ENCODE peak calls at places on chromosomes 1 and 21, in eight cellular contexts. I is hepatocyte, Z is fibroblast of lung, Y is mammary epithelial cell, G is IMR-90, B is H1, X is astrocyte, K is neural progenitor cell. N is an unnamed sample.

GRCh38 chr1:187566371-187566770 is 737.6 kb downstream of the PLA2G4A start:
- DNase-seq in I (no peak), Z (no peak), Y (no peak), G (no peak), B (no peak), X (peak), K (no peak), N (no peak)

GRCh38 chr1:7770939-7771672 is at the start of gene VAMP3:
- DNase-seq in I (peak), Z (peak), Y (peak), G (peak), B (peak), X (peak), K (peak), N (peak)

GRCh38 chr1:58047265-58047858 is 499.2 kb downstream of the OMA1 start:
- DNase-seq in I (peak), Z (no peak), Y (no peak), G (no peak), B (peak), X (no peak), K (peak), N (no peak)

GRCh38 chr1:240691521-240692338 is 79.8 kb upstream of the GREM2 start:
- DNase-seq in I (peak), Z (peak), Y (no peak), G (peak), B (peak), X (peak), K (peak), N (no peak)

GRCh38 chr1:22636369-22636768 is at the start of gene C1QA:
- DNase-seq in I (no peak), Z (no peak), Y (no peak), G (no peak), B (no peak), X (no peak), K (no peak), N (no peak)

GRCh38 chr1:247865416-247865815 is 8.4 kb downstream of the TRIM58 start:
- DNase-seq in I (no peak), Z (no peak), Y (no peak), G (no peak), B (no peak), X (no peak), K (no peak), N (no peak)

GRCh38 chr1:91781371-91781825 is 104.6 kb downstream of the TGFBR3 start:
- DNase-seq in I (peak), Z (peak), Y (no peak), G (peak), B (no peak), X (peak), K (no peak), N (peak)

GRCh38 chr21:33268736-33269441 is 2.7 kb downstream of the IL10RB start:
- DNase-seq in I (peak), Z (no peak), Y (peak), G (no peak), B (no peak), X (no peak), K (no peak), N (peak)

GRCh38 chr1:33420870-33421775 is 9.8 kb downstream of the PHC2 start:
- DNase-seq in I (no peak), Z (peak), Y (no peak), G (peak), B (no peak), X (peak), K (no peak), N (no peak)

GRCh38 chr1:224333309-224333926 is 3.4 kb upstream of the NVL start:
- DNase-seq in I (peak), Z (peak), Y (peak), G (peak), B (no peak), X (no peak), K (peak), N (no peak)

GRCh38 chr1:172449012-172449584 is 5.2 kb upstream of the PIGC start:
- DNase-seq in I (peak), Z (peak), Y (peak), G (no peak), B (no peak), X (no peak), K (no peak), N (no peak)

DNA sequence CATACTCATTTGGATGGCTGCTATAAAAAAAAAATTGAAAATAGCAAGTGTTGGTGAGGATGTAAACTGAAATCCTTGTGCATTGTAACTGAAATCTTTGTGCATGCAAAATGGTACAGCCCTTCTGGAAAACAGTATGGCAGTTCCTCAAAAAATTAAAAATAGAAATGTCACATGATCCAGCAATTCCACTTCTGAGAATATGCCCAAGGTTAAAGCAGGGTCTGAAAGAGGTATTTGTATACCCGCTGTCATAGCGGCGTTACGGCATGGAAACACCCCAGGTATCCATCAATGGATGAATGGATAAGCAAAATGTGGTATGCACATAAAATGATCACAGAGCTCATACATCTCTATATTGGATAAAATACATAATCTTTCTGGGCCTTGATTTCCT is 116.7 kb downstream of the RUSC1 start:
- DNase-seq in I (no peak), Z (no peak), Y (no peak), G (no peak), B (no peak), X (no peak), K (no peak), N (no peak)
- H2AFZ ChIP-seq in I (no peak), Z (no peak), Y (no peak), G (no peak), B (no peak), X (no peak), K (no peak), N (no peak)

GRCh38 chr1:43766818-43767525 is 59.6 kb downstream of the ST3GAL3 start:
- DNase-seq in I (no peak), Z (peak), Y (peak), G (peak), B (peak), X (peak), K (peak), N (peak)
- H3K27ac ChIP-seq in I (peak), Z (no peak), Y (peak), G (no peak), B (peak), X (no peak), K (peak), N (peak)

GRCh38 chr1:43532716-43533115 is 2.0 kb downstream of the PTPRF start:
- DNase-seq in I (no peak), Z (no peak), Y (no peak), G (no peak), B (no peak), X (no peak), K (no peak), N (no peak)

GRCh38 chr1:43531453-43531905 is 796 bp downstream of the PTPRF start:
- DNase-seq in I (peak), Z (no peak), Y (no peak), G (no peak), B (peak), X (no peak), K (peak), N (no peak)

GRCh38 chr1:43530483-43531452 is at the start of gene PTPRF:
- DNase-seq in I (peak), Z (peak), Y (peak), G (peak), B (peak), X (peak), K (peak), N (no peak)

GRCh38 chr1:43533615-43534014 is 2.9 kb downstream of the PTPRF start:
- DNase-seq in I (no peak), Z (no peak), Y (no peak), G (no peak), B (no peak), X (no peak), K (no peak), N (no peak)

GRCh38 chr1:43531906-43532584 is 1.4 kb downstream of the PTPRF start:
- DNase-seq in I (no peak), Z (no peak), Y (no peak), G (no peak), B (peak), X (no peak), K (peak), N (no peak)
- H2AFZ ChIP-seq in I (peak), Z (peak), Y (peak), G (peak), B (no peak), X (peak), K (no peak), N (no peak)

DNA sequence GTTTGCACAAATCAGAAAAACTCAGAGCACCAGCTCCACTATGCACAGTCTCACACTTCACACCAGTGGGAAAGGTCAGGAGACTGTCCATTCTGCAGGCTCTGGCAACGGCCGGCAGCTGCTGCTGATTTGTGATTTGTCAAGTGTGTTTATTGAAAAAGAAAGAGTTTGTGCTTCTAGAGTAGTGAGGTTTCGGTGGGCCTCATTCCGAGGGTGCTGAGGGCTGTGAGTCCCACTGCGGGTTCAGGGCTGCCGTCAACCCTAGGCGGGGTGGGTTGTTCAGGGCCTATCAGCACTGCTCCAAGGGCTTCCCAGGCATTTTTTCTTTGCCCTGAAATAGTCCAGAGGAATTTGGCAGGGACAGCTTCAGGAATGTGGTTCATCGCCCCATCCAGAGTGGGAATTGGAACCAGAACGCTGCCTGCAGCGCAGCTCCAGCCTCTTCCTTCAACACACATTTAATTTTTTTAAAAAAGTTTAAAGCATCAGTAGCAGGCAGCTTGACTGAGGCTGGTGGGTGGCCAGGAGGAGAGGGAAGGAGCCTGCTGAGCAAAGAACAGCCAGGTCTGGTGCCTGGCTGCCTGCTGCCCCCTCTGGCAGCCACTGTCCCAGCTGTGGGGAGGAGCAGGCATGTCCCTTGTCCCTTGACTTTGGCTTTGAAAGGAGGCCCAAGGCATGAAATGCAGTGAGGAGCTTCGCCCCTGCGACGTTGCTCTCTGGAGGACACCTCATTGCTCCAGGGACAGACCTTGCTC is 19.7 kb downstream of the STUM start:
- DNase-seq in I (peak), Z (peak), Y (no peak), G (no peak), B (peak), X (no peak), K (peak), N (no peak)
- H3K27ac ChIP-seq in I (no peak), Z (no peak), Y (no peak), G (no peak), B (no peak), X (no peak), K (no peak), N (no peak)

GRCh38 chr1:78718566-78718965 is 68.9 kb downstream of the IFI44 start:
- DNase-seq in I (no peak), Z (peak), Y (no peak), G (peak), B (no peak), X (peak), K (no peak), N (no peak)
- H2AFZ ChIP-seq in I (no peak), Z (no peak), Y (no peak), G (peak), B (peak), X (peak), K (no peak), N (no peak)

DNA sequence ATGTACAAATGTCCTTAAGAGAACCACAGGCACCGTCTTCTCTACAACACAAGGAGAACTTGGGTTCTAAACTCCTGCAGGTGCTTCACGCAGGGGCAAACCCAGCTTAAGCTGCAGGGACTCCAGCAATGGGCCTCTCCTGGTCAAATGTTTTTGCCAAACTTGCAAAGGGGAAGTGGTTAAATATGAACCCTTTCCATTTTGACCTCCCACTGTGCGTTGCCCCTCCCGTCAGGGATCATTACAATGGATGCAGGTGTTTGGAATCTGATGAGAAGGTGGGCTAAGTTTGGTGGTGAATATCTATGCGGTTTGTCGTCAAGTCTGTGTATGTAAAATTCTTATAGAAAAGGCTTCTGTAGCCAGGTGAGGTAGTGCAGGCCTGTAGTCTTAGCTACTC is 29.1 kb upstream of the SLC25A33 start:
- DNase-seq in I (no peak), Z (no peak), Y (no peak), G (no peak), B (no peak), X (no peak), K (no peak), N (no peak)
- H3K27ac ChIP-seq in I (no peak), Z (no peak), Y (no peak), G (no peak), B (no peak), X (no peak), K (no peak), N (no peak)

GRCh38 chr1:52056110-52056936 is at the start of gene BTF3L4:
- DNase-seq in I (peak), Z (peak), Y (peak), G (peak), B (peak), X (peak), K (peak), N (no peak)
- H2AFZ ChIP-seq in I (peak), Z (peak), Y (peak), G (peak), B (peak), X (peak), K (peak), N (peak)

GRCh38 chr21:41368361-41369104 is 6.7 kb downstream of the MX2 start:
- DNase-seq in I (no peak), Z (no peak), Y (no peak), G (no peak), B (no peak), X (no peak), K (no peak), N (no peak)
- H3K27ac ChIP-seq in I (no peak), Z (no peak), Y (no peak), G (no peak), B (no peak), X (no peak), K (no peak), N (no peak)

N was measured in keratinocyte.